ENCODE peak calls at places on chromosomes 12 and 14, in six cellular contexts. L, U, P, V, W and M are unnamed samples.

GRCh38 chr12:21773263-21773741 is 1.2 kb downstream of the KCNJ8 start:
- DNase-seq in L (no peak), U (peak; percentile 22), P (no peak), V (peak; percentile 36), W (peak; percentile 10), M (no peak)

GRCh38 chr14:24092110-24092959 is 1.8 kb upstream of the PCK2 start:
- DNase-seq in L (no peak), U (peak; percentile 8), P (no peak), V (no peak), W (no peak), M (no peak)

GRCh38 chr12:116432321-116432750 is 126.8 kb upstream of the MAP1LC3B2 start:
- DNase-seq in L (no peak), U (peak; percentile 94), P (no peak), V (no peak), W (peak; percentile 94), M (no peak)

GRCh38 chr12:57627504-57628279 is 5.3 kb downstream of the B4GALNT1 start:
- DNase-seq in L (no peak), U (no peak), P (no peak), V (no peak), W (no peak), M (no peak)

GRCh38 chr14:60311417-60311816 is 62.4 kb downstream of the PPM1A start:
- DNase-seq in L (no peak), U (peak; percentile 66), P (no peak), V (no peak), W (peak; percentile 52), M (no peak)

GRCh38 chr12:50188875-50189575 is 21.9 kb upstream of the CERS5 start:
- DNase-seq in L (no peak), U (no peak), P (no peak), V (no peak), W (no peak), M (no peak)

GRCh38 chr12:58465418-58465817 is 454.9 kb downstream of the LRIG3 start:
- DNase-seq in L (no peak), U (peak; percentile 30), P (no peak), V (no peak), W (no peak), M (no peak)

GRCh38 chr12:70719672-70720420 is 82.6 kb upstream of the PTPRB start:
- DNase-seq in L (peak; percentile 28), U (peak; percentile 72), P (no peak), V (peak; percentile 65), W (peak; percentile 64), M (peak; percentile 20)

GRCh38 chr12:49627752-49628360 is 4.5 kb downstream of the PRPF40B start:
- DNase-seq in L (peak; percentile 49), U (peak; percentile 46), P (no peak), V (no peak), W (peak; percentile 65), M (no peak)

GRCh38 chr12:42163913-42164312 is 19.2 kb upstream of the GXYLT1 start:
- DNase-seq in L (no peak), U (no peak), P (no peak), V (no peak), W (no peak), M (no peak)

GRCh38 chr12:58557156-58557555 is 363.1 kb downstream of the LRIG3 start:
- DNase-seq in L (peak; percentile 5), U (peak; percentile 75), P (no peak), V (no peak), W (peak; percentile 92), M (no peak)

GRCh38 chr14:106141242-106142220 is 615.1 kb downstream of the TMEM121 start:
- DNase-seq in L (no peak), U (no peak), P (no peak), V (no peak), W (no peak), M (no peak)

GRCh38 chr12:43571885-43572284 is 19.9 kb upstream of the ADAMTS20 start:
- DNase-seq in L (no peak), U (no peak), P (no peak), V (no peak), W (no peak), M (no peak)

GRCh38 chr12:68760806-68761441 is 14.9 kb downstream of the SLC35E3 start:
- DNase-seq in L (no peak), U (no peak), P (no peak), V (no peak), W (no peak), M (no peak)

GRCh38 chr12:113474635-113475436 is 3.2 kb upstream of the LHX5 start:
- DNase-seq in L (no peak), U (no peak), P (no peak), V (no peak), W (no peak), M (no peak)

GRCh38 chr12:113477171-113477841 is 5.6 kb upstream of the LHX5 start:
- DNase-seq in L (no peak), U (no peak), P (no peak), V (no peak), W (no peak), M (no peak)

GRCh38 chr12:113477842-113478215 is 6.2 kb upstream of the LHX5 start:
- DNase-seq in L (no peak), U (no peak), P (no peak), V (no peak), W (no peak), M (no peak)

GRCh38 chr12:113475451-113476085 is 3.9 kb upstream of the LHX5 start:
- DNase-seq in L (no peak), U (no peak), P (no peak), V (no peak), W (no peak), M (no peak)

GRCh38 chr12:113476093-113476986 is 4.7 kb upstream of the LHX5 start:
- DNase-seq in L (no peak), U (no peak), P (no peak), V (no peak), W (no peak), M (no peak)
- TF ChIP-seq CTCF in L (no peak), U (no peak), P (no peak), V (no peak), W (no peak), M (no peak)

DNA sequence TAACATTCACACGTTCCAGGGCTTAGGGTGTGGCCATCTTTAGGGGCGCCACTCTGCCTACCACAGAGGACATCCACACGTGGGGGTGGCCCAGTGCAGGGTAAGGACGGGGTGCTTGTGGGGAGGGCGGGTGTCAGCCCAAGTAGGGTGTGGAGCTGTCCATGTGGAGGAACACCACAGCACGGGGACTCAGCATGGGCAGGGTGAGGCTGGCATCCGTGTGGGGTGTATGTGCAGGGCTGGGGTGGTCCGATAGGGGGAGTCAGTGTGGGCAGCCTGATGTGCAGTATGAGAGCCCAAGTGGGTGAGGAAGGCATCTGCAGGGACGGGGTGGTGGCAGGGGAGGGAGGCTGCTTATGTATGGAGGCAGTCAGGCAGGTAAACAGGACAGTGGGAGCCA is 17.7 kb downstream of the PSMC1 start:
- DNase-seq in L (no peak), U (no peak), P (peak; percentile 40), V (no peak), W (no peak), M (no peak)
- TF ChIP-seq CTCF in L (no peak), U (no peak), P (no peak), V (no peak), W (no peak), M (no peak)

DNA sequence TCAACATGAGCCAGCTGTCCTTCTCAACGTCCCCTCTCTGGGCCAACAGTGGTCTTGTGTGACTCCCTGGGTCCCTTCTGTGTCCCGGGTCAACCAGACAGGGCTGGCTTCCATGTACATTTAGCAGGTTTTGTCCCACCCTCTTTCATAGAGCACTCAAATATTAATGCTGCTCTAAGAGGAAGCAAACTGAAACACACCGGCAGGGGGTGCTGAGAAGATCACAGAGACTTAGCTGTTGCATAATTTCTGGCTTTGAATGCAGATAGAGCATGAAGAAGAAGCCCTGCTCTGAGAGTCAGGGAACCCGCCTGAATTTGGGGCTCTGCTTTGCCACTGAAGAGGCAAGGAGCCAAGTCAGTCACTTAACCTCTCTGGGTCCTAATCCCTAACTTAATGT is 138.7 kb downstream of the ESRRB start:
- DNase-seq in L (no peak), U (peak; percentile 19), P (peak; percentile 63), V (no peak), W (peak; percentile 16), M (no peak)
- TF ChIP-seq CTCF in L (no peak), U (peak; percentile 17), P (peak; percentile 35), V (peak; percentile 25), W (peak; percentile 17), M (peak; percentile 30)

GRCh38 chr14:104224516-104225281 is 86.3 kb downstream of the KIF26A start:
- DNase-seq in L (no peak), U (no peak), P (peak; percentile 35), V (peak; percentile 49), W (no peak), M (no peak)
- TF ChIP-seq CTCF in L (no peak), U (peak; percentile 40), P (peak; percentile 54), V (peak; percentile 52), W (peak; percentile 8), M (peak; percentile 76)

DNA sequence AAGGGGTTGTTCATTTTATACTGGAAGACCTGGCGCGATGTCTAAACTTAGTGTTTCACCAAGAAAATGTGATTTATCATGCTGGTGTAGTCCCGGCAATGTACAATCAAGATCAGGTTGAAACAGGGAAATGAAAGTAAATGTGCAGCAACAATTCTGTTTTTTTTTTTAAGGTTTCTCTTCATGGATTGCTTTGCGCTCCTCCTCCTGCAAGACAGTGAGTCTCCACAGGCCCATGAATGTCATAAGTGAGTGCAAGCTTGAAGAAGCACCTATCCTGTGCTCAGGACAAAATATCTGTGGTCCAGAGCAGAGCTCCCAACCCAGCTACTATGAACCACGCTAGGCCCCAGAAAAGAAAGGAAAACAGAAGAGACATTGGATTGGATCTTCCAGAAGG is 143.3 kb downstream of the KCNK10 start:
- DNase-seq in L (no peak), U (no peak), P (no peak), V (no peak), W (no peak), M (no peak)
- TF ChIP-seq CTCF in L (no peak), U (no peak), P (no peak), V (no peak), W (no peak), M (no peak)